ENCODE peak calls at places on chromosomes 7 and 10, in four cellular contexts. D is SK-N-SH, X is K562, L is GM12878. G is an unnamed sample.

GRCh38 chr7:20236790-20237189 is 19.6 kb upstream of the MACC1 start:
- DNase-seq in L (no peak), X (no peak), D (no peak), G (no peak)

GRCh38 chr7:154888690-154889089 is 114.2 kb downstream of the PAXIP1 start:
- DNase-seq in D (no peak), L (no peak), X (no peak), G (no peak)

GRCh38 chr10:53314856-53315255 is 542.3 kb upstream of the MBL2 start:
- DNase-seq in D (no peak), L (no peak), X (no peak), G (no peak)

GRCh38 chr10:61628199-61628874 is 34.4 kb upstream of the CABCOCO1 start:
- DNase-seq in L (no peak), D (no peak), X (no peak), G (no peak)

GRCh38 chr7:140917258-140917657 is 7.5 kb downstream of the BRAF start:
- DNase-seq in X (no peak), D (no peak), L (no peak), G (no peak)

GRCh38 chr7:46256870-46257528 is 335.9 kb upstream of the IGFBP3 start:
- DNase-seq in X (no peak), L (no peak), D (peak; percentile 8), G (no peak)

GRCh38 chr10:77319557-77319956 is 318.1 kb downstream of the KCNMA1 start:
- DNase-seq in D (no peak), L (no peak), X (no peak), G (no peak)

GRCh38 chr10:29083096-29083495 is 205.8 kb upstream of the LYZL1 start:
- DNase-seq in D (no peak), X (no peak), L (no peak), G (peak; percentile 18)

GRCh38 chr7:116258734-116259133 is 48.4 kb downstream of the TES start:
- DNase-seq in L (peak; percentile 23), D (peak; percentile 32), X (peak; percentile 73), G (peak; percentile 22)

GRCh38 chr7:22123139-22123538 is 177.4 kb upstream of the CDCA7L start:
- DNase-seq in L (no peak), X (peak; percentile 74), D (no peak), G (no peak)

DNA sequence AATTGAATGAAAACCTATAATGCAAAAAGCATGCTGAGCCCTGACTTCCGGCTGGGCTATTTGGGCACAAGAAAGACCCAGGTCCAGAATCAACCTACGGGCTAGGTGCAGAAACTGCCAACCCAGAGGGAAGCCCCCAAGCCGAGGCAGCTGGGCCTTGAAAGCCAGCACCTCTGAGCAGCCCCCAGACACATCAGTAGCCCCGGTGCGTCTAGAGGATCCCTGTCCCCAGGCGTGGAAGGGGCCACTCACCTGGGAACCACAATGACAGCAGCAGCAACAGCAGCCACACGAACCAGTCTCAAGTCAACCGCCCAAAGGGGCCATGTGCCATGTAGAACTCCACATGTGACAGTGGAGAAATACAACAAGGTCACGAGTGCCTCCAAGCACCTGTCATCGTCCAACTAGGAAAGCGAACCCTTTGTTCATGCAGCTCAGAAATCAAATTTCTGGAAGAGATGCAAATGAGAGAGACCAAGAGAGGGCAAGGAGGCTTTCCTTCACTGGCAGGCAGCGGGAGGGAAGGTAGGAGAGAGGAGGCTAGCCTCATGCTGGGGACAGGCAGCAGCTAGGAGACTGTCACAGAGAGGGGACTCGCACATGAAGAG is 57.5 kb upstream of the CHST15 start:
- DNase-seq in L (no peak), X (no peak), D (no peak), G (no peak)
- TF ChIP-seq FOXM1 in L (no peak), X (no peak), D (no peak), G (no peak)

GRCh38 chr10:91552706-91553105 is 80.2 kb downstream of the PPP1R3C start:
- DNase-seq in X (no peak), L (no peak), D (no peak), G (no peak)

GRCh38 chr10:91552260-91552659 is 80.6 kb downstream of the PPP1R3C start:
- DNase-seq in D (no peak), X (no peak), L (no peak), G (no peak)

GRCh38 chr10:91549296-91549695 is 83.6 kb downstream of the PPP1R3C start:
- DNase-seq in L (no peak), D (no peak), X (no peak), G (no peak)

GRCh38 chr10:91555455-91555854 is 77.4 kb downstream of the PPP1R3C start:
- DNase-seq in X (no peak), D (no peak), L (no peak), G (no peak)

DNA sequence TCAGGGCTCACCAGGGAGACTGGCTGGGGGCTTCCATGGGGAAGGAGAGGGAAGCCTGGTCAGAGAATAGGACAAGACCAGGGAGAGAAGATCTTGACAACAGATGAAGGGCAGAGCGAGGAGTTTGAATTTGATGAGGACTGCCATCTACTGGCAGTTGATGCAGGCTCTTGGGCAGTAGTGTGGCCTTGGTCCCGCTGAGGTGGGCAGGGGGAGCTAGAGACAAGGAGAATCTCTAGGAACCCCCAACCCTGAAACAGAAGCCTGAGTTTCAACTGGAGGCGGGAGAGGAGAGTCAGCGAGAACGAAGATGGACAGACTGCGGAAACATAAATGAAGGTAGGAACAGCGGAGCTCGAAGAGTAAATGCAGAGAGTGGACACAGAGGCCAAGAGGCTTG is 81.0 kb downstream of the PPP1R3C start:
- DNase-seq in L (no peak), D (peak; percentile 55), X (peak; percentile 74), G (peak; percentile 50)
- TF ChIP-seq YY1 in L (no peak), D (no peak), X (no peak), G (no peak)

GRCh38 chr10:129530486-129531065 is 63.5 kb downstream of the MGMT start:
- DNase-seq in L (no peak), D (no peak), X (no peak), G (no peak)
- TF ChIP-seq FOXM1 in L (no peak), D (no peak), X (no peak), G (no peak)

DNA sequence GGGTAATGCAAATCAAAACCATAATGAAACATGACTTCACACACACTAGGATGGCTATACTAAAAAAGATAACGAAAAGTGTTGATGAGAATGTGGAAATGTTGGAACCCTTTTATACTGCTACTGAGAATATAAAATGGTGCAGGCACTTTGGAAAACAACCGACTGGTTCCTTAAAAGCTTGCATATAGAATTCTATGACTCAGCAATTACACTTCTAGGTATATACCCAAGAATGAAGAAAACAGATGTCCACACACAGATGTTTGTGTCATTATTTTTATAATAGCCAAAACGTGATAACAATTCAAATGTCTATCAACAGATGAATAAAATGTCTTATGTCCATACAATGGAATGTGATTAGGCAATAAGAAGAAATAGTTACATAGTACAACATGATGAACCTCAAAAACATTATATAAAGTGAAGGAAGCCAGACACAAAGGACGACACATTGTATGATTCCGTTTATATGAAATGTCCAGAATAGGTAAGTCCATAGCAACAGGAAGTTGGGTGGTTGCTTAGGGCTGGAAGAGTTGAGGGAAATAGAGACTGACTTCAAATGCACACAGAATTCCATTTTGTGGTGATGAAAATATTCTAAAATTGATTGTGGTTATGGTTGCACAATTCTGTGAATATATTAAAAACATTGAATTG is 148.3 kb upstream of the PHYHIPL start:
- DNase-seq in L (no peak), X (no peak), D (no peak), G (no peak)
- TF ChIP-seq YY1 in L (no peak), X (no peak), D (no peak), G (no peak)

GRCh38 chr7:33578166-33578565 is 327.2 kb upstream of the BMPER start:
- DNase-seq in X (no peak), L (no peak), D (no peak), G (no peak)
- TF ChIP-seq FOXM1 in X (no peak), L (no peak), D (no peak), G (no peak)

GRCh38 chr7:4931932-4932331 is 27.1 kb downstream of the MMD2 start:
- DNase-seq in D (peak; percentile 75), L (no peak), X (no peak), G (peak; percentile 37)
- TF ChIP-seq YY1 in D (no peak), L (no peak), X (no peak), G (no peak)

GRCh38 chr7:41007351-41007751 is 695.5 kb downstream of the INHBA start:
- DNase-seq in X (no peak), L (no peak), D (no peak), G (no peak)

GRCh38 chr7:41013117-41013516 is 689.8 kb downstream of the INHBA start:
- DNase-seq in X (no peak), D (no peak), L (no peak), G (no peak)

GRCh38 chr7:41006591-41006990 is 696.3 kb downstream of the INHBA start:
- DNase-seq in X (no peak), D (no peak), L (no peak), G (no peak)

GRCh38 chr7:41010418-41010817 is 692.5 kb downstream of the INHBA start:
- DNase-seq in L (no peak), X (no peak), D (no peak), G (no peak)

DNA sequence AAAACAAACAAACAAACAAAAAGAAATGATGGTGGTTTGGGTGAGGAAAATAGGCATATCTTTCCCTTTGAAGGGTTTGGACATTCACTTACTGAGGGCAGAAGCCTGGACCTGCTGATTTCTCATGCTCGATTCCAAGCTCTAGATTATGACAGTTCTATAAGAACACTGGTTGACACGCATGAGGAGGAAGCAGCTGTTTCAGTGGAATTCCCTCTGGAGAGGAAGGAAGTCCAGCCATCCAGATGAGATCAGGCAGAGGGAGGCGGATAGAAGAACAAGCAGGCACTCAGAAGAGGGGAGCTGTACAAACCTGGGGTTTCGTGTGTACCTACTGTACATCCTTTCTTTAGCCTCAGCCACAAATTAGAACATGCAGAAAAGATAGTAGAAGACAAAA is 691.9 kb downstream of the INHBA start:
- DNase-seq in D (no peak), L (no peak), X (no peak), G (no peak)
- TF ChIP-seq FOXM1 in D (no peak), L (no peak), X (no peak), G (no peak)

DNA sequence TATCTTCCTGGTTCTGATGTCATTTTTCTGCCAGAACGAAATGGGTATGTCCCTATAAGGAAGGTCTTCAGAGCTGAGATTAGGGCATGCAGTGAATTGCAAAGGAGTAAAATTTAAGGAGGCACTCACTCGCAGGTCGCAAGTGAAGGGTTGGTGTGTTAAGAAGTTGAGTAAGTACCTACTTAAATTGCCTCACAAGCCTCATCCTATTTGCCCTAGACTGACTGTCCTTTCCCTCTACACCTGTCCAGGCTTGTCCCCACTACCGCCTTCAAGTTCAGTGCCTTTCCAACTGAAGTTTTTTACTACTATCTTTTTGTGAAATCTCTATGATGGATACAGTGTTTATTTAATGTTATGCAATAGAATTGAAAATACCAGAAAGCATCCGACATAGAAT is 191.5 kb downstream of the AHR start:
- DNase-seq in D (no peak), L (no peak), X (no peak), G (no peak)
- TF ChIP-seq YY1 in D (no peak), L (no peak), X (no peak), G (no peak)

G was measured in HepG2.